ENCODE peak calls at places on chromosomes 1 and 21, in five cellular contexts. I is H1, T is GM12878, A is HEK293T, B is NT2/D1. D is an unnamed sample.

GRCh38 chr1:6483010-6483760 is 8.3 kb downstream of the PLEKHG5 start:
- DNase-seq in T (no peak), B (no peak), A (no peak), I (no peak), D (no peak)

GRCh38 chr21:28793043-28793442 is 199.6 kb downstream of the LTN1 start:
- DNase-seq in A (no peak), T (no peak), I (no peak), B (peak), D (no peak)

GRCh38 chr1:162538815-162539431 is 22.6 kb upstream of the UAP1 start:
- DNase-seq in I (no peak), B (no peak), A (no peak), T (no peak), D (peak)

GRCh38 chr1:38962113-38962512 is 20.5 kb upstream of the RHBDL2 start:
- DNase-seq in A (no peak), T (no peak), I (no peak), B (no peak), D (no peak)

GRCh38 chr1:7657287-7658126 is 113.6 kb upstream of the VAMP3 start:
- DNase-seq in I (no peak), A (no peak), B (no peak), T (no peak), D (no peak)

GRCh38 chr1:150563340-150564038 is 14.3 kb downstream of the ADAMTSL4 start:
- DNase-seq in B (no peak), A (no peak), I (no peak), T (peak), D (no peak)

GRCh38 chr1:27773732-27774445 is 870 bp downstream of the STX12 start:
- DNase-seq in T (no peak), B (no peak), I (no peak), A (no peak), D (no peak)

GRCh38 chr1:159647616-159648015 is 60.0 kb downstream of the APCS start:
- DNase-seq in T (no peak), B (no peak), A (no peak), I (no peak), D (no peak)

GRCh38 chr1:36415661-36416346 is 18.1 kb upstream of the LSM10 start:
- DNase-seq in B (no peak), T (no peak), I (no peak), A (no peak), D (no peak)

GRCh38 chr1:168320805-168321577 is 40.3 kb downstream of the TBX19 start:
- DNase-seq in T (no peak), I (no peak), B (peak), A (no peak), D (peak)

GRCh38 chr1:107572674-107573205 is 392.2 kb downstream of the VAV3 start:
- DNase-seq in A (no peak), B (no peak), T (no peak), I (no peak), D (no peak)

GRCh38 chr1:209710098-209710497 is 5.5 kb downstream of the HSD11B1 start:
- DNase-seq in B (no peak), A (no peak), I (no peak), T (no peak), D (no peak)

GRCh38 chr1:20209471-20209870 is 23.2 kb upstream of the PLA2G2C start:
- DNase-seq in I (no peak), B (no peak), T (no peak), A (no peak), D (no peak)

GRCh38 chr1:21663951-21664805 is 5.0 kb downstream of the RAP1GAP start:
- DNase-seq in T (no peak), A (no peak), B (no peak), I (no peak), D (no peak)

GRCh38 chr1:246176126-246177024 is 330.7 kb downstream of the SMYD3 start:
- DNase-seq in I (no peak), A (no peak), B (no peak), T (no peak), D (peak)

GRCh38 chr1:65059930-65060538 is 88.0 kb upstream of the AK4 start:
- DNase-seq in A (peak), B (no peak), I (no peak), T (no peak), D (peak)

GRCh38 chr1:222334026-222334680 is 213.8 kb downstream of the HHIPL2 start:
- DNase-seq in T (no peak), A (no peak), B (no peak), I (no peak), D (no peak)

GRCh38 chr1:81165963-81166362 is 634.8 kb upstream of the ADGRL2 start:
- DNase-seq in B (no peak), I (no peak), T (no peak), A (no peak), D (no peak)

GRCh38 chr1:234315091-234315541 is 58.1 kb upstream of the COA6 start:
- DNase-seq in B (no peak), A (no peak), T (no peak), I (no peak), D (peak)

GRCh38 chr1:221637641-221638041 is 104.2 kb downstream of the DUSP10 start:
- DNase-seq in I (no peak), A (no peak), T (no peak), B (no peak), D (no peak)

GRCh38 chr1:168553680-168554553 is 10.1 kb upstream of the XCL2 start:
- DNase-seq in T (no peak), I (no peak), A (no peak), B (no peak), D (peak)

GRCh38 chr1:104630567-104630966 is 880.9 kb downstream of the AMY1C start:
- DNase-seq in A (no peak), I (no peak), B (no peak), T (no peak), D (no peak)

GRCh38 chr1:232248276-232248803 is 381.6 kb downstream of the SIPA1L2 start:
- DNase-seq in I (no peak), A (no peak), B (no peak), T (no peak), D (no peak)

GRCh38 chr1:41360074-41361027 is 883 bp upstream of the FOXO6 start:
- DNase-seq in A (no peak), I (peak), B (no peak), T (no peak), D (no peak)

GRCh38 chr1:119435061-119435460 is 20.1 kb downstream of the HSD3B2 start:
- DNase-seq in T (no peak), I (no peak), A (no peak), B (no peak), D (no peak)

GRCh38 chr1:165364432-165365133 is 8.1 kb upstream of the LMX1A start:
- DNase-seq in I (no peak), A (no peak), T (no peak), B (no peak), D (no peak)

GRCh38 chr1:94110946-94111740 is 9.8 kb downstream of the ABCA4 start:
- DNase-seq in A (no peak), B (no peak), T (no peak), I (no peak), D (no peak)

GRCh38 chr1:114485286-114485685 is 25.7 kb downstream of the TRIM33 start:
- DNase-seq in B (no peak), I (no peak), T (no peak), A (no peak), D (no peak)

GRCh38 chr1:23958810-23959460 is 693 bp upstream of the PNRC2 start:
- DNase-seq in A (peak), I (no peak), T (peak), B (peak), D (peak)

GRCh38 chr1:180386740-180387367 is 115.5 kb downstream of the ACBD6 start:
- DNase-seq in A (no peak), I (no peak), B (no peak), T (no peak), D (no peak)

GRCh38 chr1:150151291-150152181 is 1.8 kb downstream of the PLEKHO1 start:
- DNase-seq in B (no peak), I (no peak), A (no peak), T (no peak), D (no peak)

GRCh38 chr1:44826375-44827196 is 16.5 kb downstream of the PTCH2 start:
- DNase-seq in T (no peak), B (no peak), A (no peak), I (no peak), D (peak)

GRCh38 chr1:15139654-15140350 is 13.7 kb upstream of the TMEM51 start:
- DNase-seq in A (no peak), T (no peak), I (peak), B (no peak), D (peak)

GRCh38 chr1:8880068-8880676 is 1.7 kb upstream of the ENO1 start:
- DNase-seq in T (no peak), A (no peak), I (no peak), B (no peak), D (peak)

GRCh38 chr21:35189077-35189863 is 140.2 kb upstream of the RUNX1 start:
- DNase-seq in I (no peak), A (no peak), T (peak), B (no peak), D (no peak)

GRCh38 chr21:32367158-32367557 is 25.7 kb downstream of the URB1 start:
- DNase-seq in T (no peak), B (no peak), A (no peak), I (no peak), D (no peak)

GRCh38 chr1:116092752-116093489 is 18.3 kb upstream of the MAB21L3 start:
- DNase-seq in B (no peak), A (no peak), I (no peak), T (no peak), D (no peak)

GRCh38 chr1:78141522-78142231 is 95.9 kb downstream of the GIPC2 start:
- DNase-seq in B (no peak), I (no peak), A (no peak), T (no peak), D (no peak)

GRCh38 chr1:70075751-70076150 is 129.6 kb downstream of the LRRC40 start:
- DNase-seq in B (no peak), A (no peak), T (no peak), I (no peak), D (no peak)

GRCh38 chr1:96365596-96365995 is 356.0 kb upstream of the PTBP2 start:
- DNase-seq in I (no peak), T (no peak), A (no peak), B (no peak), D (no peak)

GRCh38 chr1:1351511-1352427 is 2.6 kb upstream of the DVL1 start:
- DNase-seq in I (no peak), T (no peak), A (no peak), B (no peak), D (no peak)
- TF ChIP-seq SUZ12 in I (no peak), T (no peak), A (no peak), B (no peak), D (no peak)

GRCh38 chr1:111707906-111708305 is 31.3 kb downstream of the INKA2 start:
- DNase-seq in T (no peak), B (no peak), I (no peak), A (no peak), D (no peak)
- TF ChIP-seq SUZ12 in T (no peak), B (no peak), I (no peak), A (no peak), D (no peak)

DNA sequence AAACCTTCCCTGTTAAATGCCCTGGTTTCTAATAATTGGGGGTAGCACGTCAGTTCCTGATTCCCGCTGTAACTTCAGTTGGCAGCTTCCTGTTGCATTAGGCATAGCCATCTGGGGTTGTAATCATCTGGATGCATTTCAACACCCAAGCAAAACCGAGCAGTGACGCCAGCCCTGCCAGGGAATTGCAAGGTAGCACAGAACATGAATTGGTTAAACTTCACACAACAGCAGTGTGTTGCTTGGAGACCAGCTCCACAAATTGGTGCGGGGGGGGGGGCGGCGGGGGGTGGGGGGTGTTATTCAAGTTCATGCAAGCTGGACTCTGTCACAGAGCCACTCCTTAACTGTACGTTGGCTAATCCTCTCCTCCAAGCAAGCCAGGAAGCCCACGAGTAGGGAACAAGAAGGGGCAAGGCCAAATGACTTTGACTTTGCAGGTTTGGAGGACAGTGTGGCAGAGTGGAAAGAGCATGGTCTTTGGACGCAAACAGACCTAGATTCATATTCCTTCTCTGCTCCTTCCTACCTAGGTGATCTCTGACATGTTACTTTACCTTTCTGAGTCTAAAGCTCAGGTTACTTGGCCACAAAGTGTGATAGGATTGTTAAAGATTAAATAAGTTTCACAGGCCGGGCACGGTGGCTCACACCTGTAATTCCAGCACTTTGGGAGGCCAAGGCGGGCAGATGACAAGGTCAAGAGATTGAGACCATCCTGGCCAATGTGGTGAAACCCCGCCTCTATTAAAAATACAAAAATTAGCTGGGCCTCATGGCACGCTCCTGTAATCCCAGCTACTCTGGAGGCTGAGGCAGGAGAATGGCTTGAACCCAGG is 4.7 kb downstream of the LAX1 start:
- DNase-seq in T (no peak), A (no peak), B (no peak), I (no peak), D (peak)
- TF ChIP-seq SUZ12 in T (no peak), A (no peak), B (no peak), I (no peak), D (no peak)

GRCh38 chr1:230851291-230851691 is 17.0 kb downstream of the C1orf198 start:
- DNase-seq in I (no peak), A (no peak), T (no peak), B (peak), D (no peak)
- TF ChIP-seq SUZ12 in I (no peak), A (no peak), T (no peak), B (no peak), D (no peak)

GRCh38 chr1:109265016-109265415 is 15.7 kb downstream of the CELSR2 start:
- DNase-seq in T (no peak), A (no peak), I (no peak), B (no peak), D (no peak)

GRCh38 chr1:109264379-109264755 is 15.0 kb downstream of the CELSR2 start:
- DNase-seq in I (no peak), T (no peak), B (no peak), A (no peak), D (no peak)

GRCh38 chr1:109263234-109263596 is 13.9 kb downstream of the CELSR2 start:
- DNase-seq in A (no peak), I (no peak), T (no peak), B (no peak), D (no peak)

GRCh38 chr1:109262231-109263010 is 13.1 kb downstream of the CELSR2 start:
- DNase-seq in T (no peak), A (no peak), I (no peak), B (no peak), D (no peak)

GRCh38 chr1:109263597-109264378 is 14.4 kb downstream of the CELSR2 start:
- DNase-seq in A (peak), I (peak), T (peak), B (peak), D (peak)
- TF ChIP-seq SUZ12 in A (no peak), I (no peak), T (no peak), B (no peak), D (no peak)

D was measured in HepG2.